ENCODE peak calls at places on chromosomes 13 and 19, in four cellular contexts. Y is heart left ventricle, C is IMR-90, X is ovary. J is an unnamed sample.

GRCh38 chr19:58451358-58452101 is at the start of gene ZNF324B:
- DNase-seq in C (peak), Y (peak), X (peak), J (peak)

GRCh38 chr13:27018882-27019281 is 152.7 kb downstream of the USP12 start:
- DNase-seq in C (no peak), X (no peak), Y (no peak), J (no peak)

GRCh38 chr19:21581646-21582045 is 76.2 kb downstream of the ZNF429 start:
- DNase-seq in X (no peak), C (no peak), Y (no peak), J (no peak)

GRCh38 chr13:70568571-70568970 is 460.3 kb upstream of the KLHL1 start:
- DNase-seq in Y (no peak), X (no peak), C (peak), J (no peak)

GRCh38 chr13:26760835-26761582 is 423 bp upstream of the GPR12 start:
- DNase-seq in Y (no peak), X (no peak), C (no peak), J (no peak)

GRCh38 chr13:111915104-111915551 is 151.8 kb upstream of the SOX1 start:
- DNase-seq in C (no peak), Y (no peak), X (no peak), J (no peak)

GRCh38 chr13:98267080-98267912 is 90.2 kb upstream of the RNF113B start:
- DNase-seq in Y (no peak), C (peak), X (no peak), J (no peak)

GRCh38 chr13:78609464-78610205 is 6.3 kb upstream of the POU4F1 start:
- DNase-seq in X (no peak), Y (no peak), C (no peak), J (no peak)

GRCh38 chr13:105031306-105031705 is 1504.2 kb downstream of the EFNB2 start:
- DNase-seq in X (no peak), Y (no peak), C (no peak), J (no peak)

GRCh38 chr13:73607489-73608156 is 526.6 kb downstream of the KLF12 start:
- DNase-seq in Y (no peak), C (peak), X (no peak), J (no peak)

GRCh38 chr19:17779281-17779930 is 15.5 kb upstream of the B3GNT3 start:
- DNase-seq in Y (peak), X (peak), C (peak), J (peak)

GRCh38 chr19:44723299-44723951 is 24.5 kb downstream of the CEACAM16 start:
- DNase-seq in X (no peak), Y (no peak), C (no peak), J (no peak)

GRCh38 chr13:35953537-35954206 is 177.5 kb downstream of the DCLK1 start:
- DNase-seq in X (peak), Y (peak), C (peak), J (peak)

GRCh38 chr13:56349866-56350265 is 790.9 kb upstream of the PRR20A start:
- DNase-seq in C (no peak), Y (no peak), X (no peak), J (no peak)

GRCh38 chr19:51689751-51690358 is 3.3 kb upstream of the SPACA6 start:
- DNase-seq in X (peak), Y (peak), C (no peak), J (peak)

GRCh38 chr19:10289836-10290438 is at the start of gene ICAM5:
- DNase-seq in X (no peak), Y (no peak), C (peak), J (no peak)

GRCh38 chr19:53193534-53194222 is 520 bp upstream of the ZNF665 start:
- DNase-seq in X (no peak), Y (no peak), C (no peak), J (no peak)

GRCh38 chr13:110525328-110526319 is 35.9 kb downstream of the RAB20 start:
- DNase-seq in X (no peak), C (no peak), Y (peak), J (peak)

GRCh38 chr19:2462635-2463421 is 6.1 kb upstream of the LMNB2 start:
- DNase-seq in C (peak), X (peak), Y (peak), J (peak)

GRCh38 chr13:64272681-64273080 is 2857.0 kb upstream of the PCDH20 start:
- DNase-seq in X (no peak), C (no peak), Y (no peak), J (no peak)

GRCh38 chr13:38346764-38347163 is 2.9 kb upstream of the UFM1 start:
- DNase-seq in C (no peak), X (no peak), Y (no peak), J (no peak)

GRCh38 chr13:36815069-36815468 is 4.0 kb upstream of the RFXAP start:
- DNase-seq in Y (no peak), X (no peak), C (no peak), J (no peak)

GRCh38 chr19:40686882-40687524 is 3.4 kb downstream of the NUMBL start:
- DNase-seq in C (no peak), X (no peak), Y (no peak), J (no peak)

GRCh38 chr19:2811735-2812413 is 7.8 kb upstream of the ZNF554 start:
- DNase-seq in X (no peak), Y (no peak), C (no peak), J (no peak)

GRCh38 chr13:25869941-25870340 is 181.9 kb downstream of the SHISA2 start:
- DNase-seq in X (no peak), C (no peak), Y (no peak), J (no peak)

GRCh38 chr13:44068737-44069136 is 189.0 kb downstream of the LACC1 start:
- DNase-seq in Y (no peak), X (no peak), C (peak), J (no peak)

GRCh38 chr19:38644719-38645118 is 2.7 kb upstream of the ACTN4 start:
- DNase-seq in Y (no peak), C (no peak), X (no peak), J (no peak)

GRCh38 chr13:80035096-80035495 is 305.8 kb downstream of the SPRY2 start:
- DNase-seq in Y (no peak), C (no peak), X (no peak), J (no peak)
- H3K4me3 ChIP-seq in Y (no peak), C (no peak), X (no peak), J (no peak)

GRCh38 chr13:30052127-30052526 is 201.7 kb upstream of the UBL3 start:
- DNase-seq in X (no peak), Y (no peak), C (no peak), J (no peak)

GRCh38 chr13:30053904-30054303 is 203.5 kb upstream of the UBL3 start:
- DNase-seq in Y (no peak), X (no peak), C (no peak), J (no peak)

GRCh38 chr13:30049692-30050091 is 199.3 kb upstream of the UBL3 start:
- DNase-seq in C (no peak), X (no peak), Y (peak), J (no peak)

GRCh38 chr13:30047154-30047874 is 196.9 kb upstream of the UBL3 start:
- DNase-seq in X (no peak), Y (no peak), C (peak), J (no peak)

GRCh38 chr13:30051531-30052060 is 201.2 kb upstream of the UBL3 start:
- DNase-seq in C (no peak), Y (no peak), X (no peak), J (no peak)
- TF ChIP-seq POLR2A in C (no peak), Y (no peak), X (no peak), J (no peak)

GRCh38 chr13:92717857-92718256 is 508.8 kb upstream of the GPC6 start:
- DNase-seq in Y (no peak), X (no peak), C (no peak), J (no peak)

GRCh38 chr13:92719868-92720267 is 506.7 kb upstream of the GPC6 start:
- DNase-seq in C (no peak), Y (no peak), X (no peak), J (no peak)

GRCh38 chr13:92721610-92722009 is 505.0 kb upstream of the GPC6 start:
- DNase-seq in C (no peak), X (no peak), Y (no peak), J (no peak)

DNA sequence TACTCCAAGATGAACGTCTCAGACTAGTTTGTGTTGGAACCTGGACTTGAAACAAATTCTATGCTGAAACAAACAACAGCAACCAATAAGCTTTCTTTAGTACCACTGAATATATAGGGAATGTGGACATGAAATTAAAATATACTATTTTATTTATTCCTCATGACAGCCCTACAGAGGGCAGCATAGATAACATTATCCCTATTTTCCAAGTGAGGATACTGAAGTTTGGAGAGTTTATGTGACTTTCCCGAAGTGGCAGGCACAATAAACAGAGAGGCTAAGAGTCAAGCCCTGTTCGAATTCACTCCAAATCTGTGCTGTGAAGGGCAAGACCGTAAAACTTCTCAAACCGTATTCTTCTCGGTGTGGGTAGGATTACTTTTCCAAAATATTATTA is 509.9 kb upstream of the GPC6 start:
- DNase-seq in C (peak), Y (no peak), X (no peak), J (no peak)
- TF ChIP-seq CTCF in C (peak), Y (no peak), X (no peak), J (no peak)

GRCh38 chr19:23470873-23471555 is 75.7 kb upstream of the ZNF91 start:
- DNase-seq in C (no peak), X (no peak), Y (peak), J (no peak)
- H3K4me3 ChIP-seq in C (no peak), X (no peak), Y (no peak), J (peak)

GRCh38 chr19:5698635-5699422 is 8.7 kb downstream of the RPL36 start:
- DNase-seq in Y (no peak), C (no peak), X (no peak), J (no peak)
- TF ChIP-seq POLR2A in Y (no peak), C (no peak), X (no peak), J (no peak)

GRCh38 chr19:35332817-35333216 is 3.8 kb downstream of the CD22 start:
- DNase-seq in Y (no peak), X (no peak), C (no peak), J (no peak)
- TF ChIP-seq CTCF in Y (no peak), X (no peak), C (no peak), J (no peak)

DNA sequence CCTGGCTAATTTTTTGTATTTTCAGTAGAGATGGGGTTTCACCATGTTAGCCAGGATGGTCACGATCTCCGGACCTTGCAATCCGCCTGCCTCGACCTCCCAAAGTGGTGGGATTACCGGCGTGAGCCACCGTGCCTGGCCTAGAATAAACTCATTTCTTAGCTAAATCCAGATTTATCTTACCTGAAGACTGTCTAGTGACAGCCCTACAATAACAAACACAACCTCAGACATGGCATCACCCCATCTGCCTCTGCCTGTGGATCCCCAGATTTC is 5.0 kb downstream of the ZNF44 start:
- DNase-seq in C (no peak), X (no peak), Y (no peak), J (no peak)
- H3K4me3 ChIP-seq in C (no peak), X (no peak), Y (no peak), J (no peak)

DNA sequence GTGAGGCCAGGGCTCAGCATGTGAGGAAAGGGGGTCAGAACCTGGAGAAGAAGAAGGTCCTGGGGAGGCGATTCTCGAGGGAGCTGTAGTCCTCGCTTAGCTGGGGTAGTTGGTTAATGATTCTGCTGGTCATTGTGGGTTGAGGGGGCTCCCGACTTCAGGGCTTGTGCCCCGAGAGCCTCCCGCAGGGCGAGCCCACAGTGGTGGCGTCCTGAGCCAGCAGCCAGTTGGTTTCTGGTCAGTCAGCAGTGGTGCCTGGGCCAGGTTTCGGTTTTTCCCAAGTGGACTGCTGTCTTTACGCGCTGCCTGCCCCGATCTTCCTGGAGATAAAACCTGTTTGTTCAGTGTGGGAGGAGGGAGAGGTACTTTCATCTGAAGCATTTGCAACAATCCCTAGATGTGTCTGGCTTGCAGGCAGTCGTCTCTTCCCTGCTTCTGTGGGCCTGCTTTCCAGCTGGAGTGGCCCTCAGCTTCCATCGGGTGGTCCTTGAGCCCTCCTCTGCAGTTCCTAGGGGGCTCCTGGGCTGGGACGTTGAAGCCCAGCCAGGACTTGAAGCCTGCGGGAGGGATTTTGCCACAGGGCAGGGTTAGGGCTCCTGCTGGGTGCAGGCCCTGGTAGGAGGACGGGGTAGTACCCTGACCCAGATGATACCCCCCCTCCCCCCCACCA is 3.2 kb downstream of the PTBP1 start:
- DNase-seq in C (no peak), X (peak), Y (no peak), J (peak)
- TF ChIP-seq POLR2A in C (no peak), X (no peak), Y (no peak), J (no peak)

DNA sequence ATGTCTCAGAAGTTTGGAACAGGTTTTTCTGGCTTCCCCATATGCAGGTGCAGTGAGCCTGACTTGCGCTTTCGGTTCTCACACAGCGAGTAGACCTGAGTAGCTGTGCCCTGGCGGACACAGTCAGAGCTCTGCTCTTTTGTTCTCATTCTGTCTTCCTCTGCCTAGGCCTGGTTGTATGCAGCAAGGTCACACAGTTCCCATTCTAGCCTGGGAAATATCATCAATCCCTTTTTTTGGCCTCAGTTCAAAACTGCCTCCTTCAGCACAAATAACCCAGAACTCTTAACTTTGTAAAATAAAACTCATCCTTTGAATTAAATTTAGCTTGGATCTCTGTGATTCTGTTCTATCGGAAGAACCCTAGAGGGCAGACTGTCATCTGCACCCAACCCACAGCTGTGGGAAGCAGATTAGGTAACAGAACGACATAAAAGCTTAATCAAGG is 10.2 kb downstream of the OXGR1 start:
- DNase-seq in Y (no peak), X (no peak), C (no peak), J (peak)
- TF ChIP-seq CTCF in Y (peak), X (no peak), C (no peak), J (peak)

J was measured in testis.